ENCODE peak calls at places on chromosomes 7 and 10, in eight cellular contexts. S, I, Y, V, K, X, M and A are unnamed samples.

GRCh38 chr7:17983238-17984088 is 43.2 kb upstream of the SNX13 start:
- DNase-seq in S (no peak), I (no peak), Y (no peak), V (no peak), K (no peak), X (no peak), M (no peak), A (no peak)

GRCh38 chr7:64078699-64078994 is 33.4 kb downstream of the ZNF727 start:
- DNase-seq in S (no peak), I (no peak), Y (no peak), V (no peak), K (no peak), X (no peak), M (no peak), A (no peak)

GRCh38 chr10:72336259-72337038 is 18.3 kb downstream of the DNAJB12 start:
- DNase-seq in S (no peak), I (no peak), Y (peak; percentile 56), V (no peak), K (no peak), X (peak; percentile 36), M (peak; percentile 47), A (peak; percentile 64)

GRCh38 chr7:100423315-100423714 is 5.2 kb downstream of the ZCWPW1 start:
- DNase-seq in S (no peak), I (no peak), Y (no peak), V (no peak), K (no peak), X (no peak), M (no peak), A (no peak)

GRCh38 chr10:30166929-30167328 is 107.5 kb upstream of the JCAD start:
- DNase-seq in S (no peak), I (no peak), Y (no peak), V (no peak), K (no peak), X (no peak), M (no peak), A (no peak)

GRCh38 chr10:68831961-68832455 is 4.7 kb downstream of the STOX1 start:
- DNase-seq in S (no peak), I (no peak), Y (no peak), V (no peak), K (no peak), X (no peak), M (no peak), A (no peak)

GRCh38 chr10:126504051-126504760 is 115.9 kb upstream of the ADAM12 start:
- DNase-seq in S (peak; percentile 66), I (peak; percentile 36), Y (no peak), V (peak; percentile 3), K (no peak), X (peak; percentile 29), M (peak; percentile 84), A (peak; percentile 80)

GRCh38 chr10:69774596-69774995 is 27.1 kb upstream of the COL13A1 start:
- DNase-seq in S (no peak), I (no peak), Y (no peak), V (no peak), K (no peak), X (no peak), M (no peak), A (no peak)

GRCh38 chr10:89666138-89666537 is 21.1 kb upstream of the PANK1 start:
- DNase-seq in S (no peak), I (no peak), Y (no peak), V (no peak), K (no peak), X (no peak), M (no peak), A (no peak)

GRCh38 chr10:89664206-89664605 is 19.2 kb upstream of the PANK1 start:
- DNase-seq in S (no peak), I (no peak), Y (no peak), V (no peak), K (no peak), X (peak; percentile 37), M (no peak), A (no peak)

GRCh38 chr10:89663144-89663543 is 18.1 kb upstream of the PANK1 start:
- DNase-seq in S (no peak), I (no peak), Y (no peak), V (no peak), K (no peak), X (no peak), M (no peak), A (no peak)

GRCh38 chr10:89662596-89662995 is 17.6 kb upstream of the PANK1 start:
- DNase-seq in S (no peak), I (no peak), Y (no peak), V (no peak), K (no peak), X (no peak), M (no peak), A (no peak)

DNA sequence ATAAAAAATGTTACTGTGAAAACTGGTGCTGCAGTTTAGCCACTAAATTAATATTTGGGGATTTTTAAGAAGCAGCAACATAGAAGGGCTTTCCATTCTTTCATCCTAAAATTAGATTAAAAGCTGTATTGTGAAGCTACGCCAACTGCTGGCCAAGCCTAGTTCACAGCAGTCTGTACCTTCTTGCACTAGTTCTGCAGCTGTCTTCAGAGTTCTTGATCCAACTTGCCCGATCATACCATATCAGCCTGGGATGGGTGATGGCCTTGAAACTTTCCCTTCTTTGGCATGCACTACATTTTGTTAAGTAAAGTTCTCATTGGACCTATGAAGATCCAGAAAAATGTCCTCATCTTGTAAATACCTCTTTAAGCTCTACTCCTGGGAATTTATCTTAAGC is 20.3 kb upstream of the PANK1 start:
- DNase-seq in S (no peak), I (no peak), Y (no peak), V (no peak), K (no peak), X (no peak), M (no peak), A (no peak)
- TF ChIP-seq CTCF in S (no peak), I (no peak), Y (no peak), V (no peak), K (no peak), X (no peak), M (peak; percentile 27), A (peak; percentile 12)

GRCh38 chr7:46153951-46154787 is 233.1 kb upstream of the IGFBP3 start:
- DNase-seq in S (no peak), I (peak; percentile 47), Y (no peak), V (no peak), K (no peak), X (no peak), M (peak; percentile 31), A (no peak)

GRCh38 chr7:46153583-46153950 is 232.5 kb upstream of the IGFBP3 start:
- DNase-seq in S (no peak), I (no peak), Y (no peak), V (no peak), K (no peak), X (no peak), M (no peak), A (no peak)

GRCh38 chr7:46156039-46156438 is 235.0 kb upstream of the IGFBP3 start:
- DNase-seq in S (no peak), I (no peak), Y (no peak), V (no peak), K (no peak), X (no peak), M (no peak), A (no peak)

GRCh38 chr7:46156835-46157234 is 235.8 kb upstream of the IGFBP3 start:
- DNase-seq in S (no peak), I (no peak), Y (no peak), V (no peak), K (no peak), X (no peak), M (no peak), A (peak; percentile 24)

DNA sequence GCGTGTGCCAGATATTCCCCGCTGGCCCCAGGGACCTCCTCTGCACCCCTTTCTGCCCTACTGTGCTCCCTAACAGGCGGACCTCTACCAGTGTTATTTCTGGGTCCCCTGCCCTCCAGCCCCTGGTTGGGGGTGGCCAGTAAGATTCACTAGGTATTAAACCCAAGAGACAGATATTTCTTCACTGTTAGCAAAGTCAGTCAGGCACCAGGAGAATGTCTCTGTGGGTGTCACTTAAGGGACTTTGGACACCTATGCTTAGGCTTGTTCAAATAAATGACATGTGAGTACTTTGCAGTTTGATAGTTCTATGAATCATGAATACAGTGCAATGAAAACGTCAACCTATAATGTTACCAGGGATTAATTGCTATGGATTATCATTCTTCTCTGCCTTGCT is 234.3 kb upstream of the IGFBP3 start:
- DNase-seq in S (no peak), I (no peak), Y (no peak), V (no peak), K (no peak), X (no peak), M (no peak), A (no peak)
- H3K4me3 ChIP-seq in S (no peak overlapping the region), I (no peak overlapping the region), Y (no peak overlapping the region), V (no peak overlapping the region), K (no peak overlapping the region), X (no peak overlapping the region), M (no peak overlapping the region), A (no peak overlapping the region)

GRCh38 chr10:98238391-98238790 is 29.6 kb downstream of the LOXL4 start:
- DNase-seq in S (no peak), I (no peak), Y (no peak), V (no peak), K (no peak), X (no peak), M (no peak), A (no peak)

GRCh38 chr10:98240524-98240923 is 27.5 kb downstream of the LOXL4 start:
- DNase-seq in S (no peak), I (no peak), Y (no peak), V (no peak), K (no peak), X (no peak), M (no peak), A (no peak)

GRCh38 chr10:98244586-98244985 is 23.4 kb downstream of the LOXL4 start:
- DNase-seq in S (no peak), I (no peak), Y (no peak), V (no peak), K (no peak), X (no peak), M (no peak), A (no peak)

GRCh38 chr10:98246911-98247820 is 20.8 kb downstream of the LOXL4 start:
- DNase-seq in S (no peak), I (peak; percentile 84), Y (no peak), V (peak; percentile 57), K (peak; percentile 79), X (no peak), M (peak; percentile 81), A (peak; percentile 13)

DNA sequence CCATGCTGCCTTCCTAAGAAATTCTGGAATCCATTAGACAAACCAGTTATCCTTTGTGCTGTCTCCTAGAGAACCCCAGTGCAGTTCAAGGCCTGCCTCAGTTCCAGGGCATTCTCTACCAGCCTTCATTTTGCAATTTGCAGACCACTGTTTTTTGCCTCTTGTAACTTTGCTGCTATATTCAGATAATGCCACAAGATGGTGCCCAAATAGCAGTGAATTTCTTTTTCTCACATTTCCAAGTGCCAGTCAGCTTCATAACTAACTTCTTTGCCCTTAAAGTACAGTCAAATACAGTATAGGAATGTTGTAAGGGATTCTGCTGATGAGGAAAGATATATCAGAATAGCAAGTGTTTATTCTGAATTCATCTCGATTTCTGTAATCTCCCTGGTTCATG is 25.2 kb downstream of the LOXL4 start:
- DNase-seq in S (peak; percentile 40), I (no peak), Y (no peak), V (no peak), K (no peak), X (no peak), M (peak; percentile 69), A (peak; percentile 58)
- TF ChIP-seq CTCF in S (peak; percentile 49), I (peak; percentile 63), Y (peak; percentile 48), V (peak; percentile 57), K (peak; percentile 51), X (no peak), M (peak; percentile 70), A (peak; percentile 58)

GRCh38 chr7:76268376-76268775 is 34.1 kb upstream of the HSPB1 start:
- DNase-seq in S (no peak), I (no peak), Y (no peak), V (no peak), K (no peak), X (no peak), M (no peak), A (no peak)

GRCh38 chr7:76265299-76265698 is 37.2 kb upstream of the HSPB1 start:
- DNase-seq in S (no peak), I (no peak), Y (no peak), V (no peak), K (no peak), X (no peak), M (no peak), A (no peak)

GRCh38 chr7:76267107-76267834 is 35.2 kb upstream of the HSPB1 start:
- DNase-seq in S (peak; percentile 45), I (no peak), Y (no peak), V (no peak), K (no peak), X (no peak), M (no peak), A (no peak)

GRCh38 chr7:76269895-76270294 is 32.6 kb upstream of the HSPB1 start:
- DNase-seq in S (no peak), I (no peak), Y (no peak), V (no peak), K (no peak), X (no peak), M (no peak), A (peak; percentile 27)

GRCh38 chr7:76267835-76268183 is 34.7 kb upstream of the HSPB1 start:
- DNase-seq in S (no peak), I (no peak), Y (no peak), V (no peak), K (no peak), X (no peak), M (no peak), A (no peak)
- H3K4me3 ChIP-seq in S (no peak overlapping the region), I (no peak overlapping the region), Y (no peak overlapping the region), V (no peak overlapping the region), K (no peak overlapping the region), X (no peak overlapping the region), M (no peak overlapping the region), A (no peak overlapping the region)